ENCODE peak calls at places on chromosomes 16 and 17, in eight cellular contexts. A is psoas muscle, Y is KG1, J is AG10803, L is KBM-7, C is nephron progenitor cell, E is lower leg skin, W is fibroblast of the conjunctiva. P is an unnamed sample.

GRCh38 chr17:888998-889401 is 90.6 kb downstream of the NXN start:
- DNase-seq in W (no peak), Y (no peak), E (no peak), J (no peak), C (no peak), L (peak), A (no peak), P (no peak)

GRCh38 chr16:31423801-31424200 is 4.4 kb downstream of the COX6A2 start:
- DNase-seq in W (no peak), L (no peak), A (no peak), C (no peak), J (no peak), Y (no peak), E (no peak), P (no peak)

GRCh38 chr17:59856859-59857794 is 35.6 kb downstream of the TUBD1 start:
- DNase-seq in A (no peak), L (no peak), J (no peak), C (no peak), Y (no peak), E (no peak), W (no peak), P (no peak)

GRCh38 chr16:31265329-31266245 is 5.8 kb downstream of the ITGAM start:
- DNase-seq in W (no peak), E (no peak), Y (no peak), A (peak), J (no peak), C (no peak), L (peak), P (no peak)

GRCh38 chr17:14434506-14434905 is 133.6 kb downstream of the HS3ST3B1 start:
- DNase-seq in J (no peak), L (no peak), E (no peak), W (no peak), Y (no peak), C (no peak), A (no peak), P (no peak)

GRCh38 chr17:41660221-41660711 is 28.4 kb upstream of the EIF1 start:
- DNase-seq in C (no peak), L (no peak), J (no peak), Y (no peak), E (no peak), W (no peak), A (no peak), P (no peak)

GRCh38 chr17:15981646-15982580 is 17.6 kb downstream of the ZSWIM7 start:
- DNase-seq in A (no peak), C (no peak), J (no peak), Y (no peak), W (no peak), E (no peak), L (no peak), P (peak)

GRCh38 chr16:49022351-49022963 is 259.2 kb downstream of the CBLN1 start:
- DNase-seq in A (no peak), E (no peak), J (no peak), L (no peak), C (no peak), W (no peak), Y (no peak), P (no peak)

GRCh38 chr16:56950881-56951771 is 10.6 kb upstream of the CETP start:
- DNase-seq in L (peak), W (no peak), J (peak), C (peak), E (no peak), A (no peak), Y (peak), P (no peak)